ENCODE peak calls at places on chromosomes 4 and X, in seven cellular contexts. G is GOT3; B is T47D; E is lung microvascular endothelial cell; Y is fibroblast of mammary gland; L is transverse colon; W is central memory CD8-positive, alpha-beta T cell. O is an unnamed sample.

GRCh38 chr4:147799986-147800555 is 68.2 kb downstream of the ARHGAP10 start:
- DNase-seq in G (no peak), B (no peak), E (peak), Y (no peak), L (no peak), W (peak), O (no peak)

GRCh38 chrX:112851806-112852205 is 11.2 kb upstream of the AMOT start:
- DNase-seq in G (no peak), B (no peak), E (no peak), Y (peak), L (no peak), W (no peak), O (peak)

GRCh38 chr4:93066746-93067145 is 761.8 kb upstream of the ATOH1 start:
- DNase-seq in G (no peak), B (no peak), E (no peak), Y (peak), L (no peak), W (no peak), O (peak)

GRCh38 chr4:176790398-176790797 is 2.3 kb downstream of the VEGFC start:
- DNase-seq in G (no peak), B (no peak), E (no peak), Y (no peak), L (no peak), W (no peak), O (no peak)

GRCh38 chr4:84966382-84967291 is at the start of gene WDFY3:
- DNase-seq in G (peak), B (peak), E (peak), Y (peak), L (peak), W (no peak), O (peak)

GRCh38 chr4:32589853-32590252 is 1869.7 kb downstream of the PCDH7 start:
- DNase-seq in G (no peak), B (no peak), E (no peak), Y (no peak), L (no peak), W (no peak), O (no peak)

GRCh38 chr4:93832097-93832496 is 3.5 kb downstream of the ATOH1 start:
- DNase-seq in G (no peak), B (no peak), E (no peak), Y (no peak), L (peak), W (no peak), O (no peak)

GRCh38 chr4:157270108-157270507 is 49.6 kb downstream of the GRIA2 start:
- DNase-seq in G (no peak), B (no peak), E (no peak), Y (no peak), L (no peak), W (no peak), O (no peak)

GRCh38 chr4:55468724-55469123 is 73.0 kb downstream of the TMEM165 start:
- DNase-seq in G (no peak), B (no peak), E (peak), Y (peak), L (no peak), W (no peak), O (peak)

GRCh38 chrX:135484636-135485289 is 35.7 kb upstream of the INTS6L start:
- DNase-seq in G (no peak), B (no peak), E (peak), Y (peak), L (no peak), W (no peak), O (peak)

GRCh38 chrX:47501226-47502071 is 18.4 kb upstream of the ZNF41 start:
- DNase-seq in G (no peak), B (no peak), E (no peak), Y (peak), L (no peak), W (no peak), O (peak)

GRCh38 chr4:108644237-108644636 is 6.2 kb upstream of the OSTC start:
- DNase-seq in G (no peak), B (no peak), E (peak), Y (peak), L (no peak), W (no peak), O (no peak)

GRCh38 chr4:109211671-109212070 is 90.8 kb downstream of the COL25A1 start:
- DNase-seq in G (no peak), B (no peak), E (no peak), Y (no peak), L (no peak), W (no peak), O (peak)

GRCh38 chrX:154378059-154378798 is 866 bp upstream of the EMD start:
- DNase-seq in G (no peak), B (peak), E (peak), Y (peak), L (peak), W (peak), O (peak)

GRCh38 chrX:20952180-20952579 is 422.0 kb upstream of the CNKSR2 start:
- DNase-seq in G (no peak), B (no peak), E (no peak), Y (no peak), L (no peak), W (no peak), O (no peak)

GRCh38 chr4:185079271-185079905 is 61.1 kb downstream of the HELT start:
- DNase-seq in G (no peak), B (no peak), E (no peak), Y (no peak), L (no peak), W (no peak), O (no peak)

GRCh38 chrX:150363561-150364346 is 637 bp downstream of the MAMLD1 start:
- DNase-seq in G (no peak), B (no peak), E (peak), Y (peak), L (peak), W (no peak), O (peak)

GRCh38 chrX:144849141-144849540 is 398.2 kb upstream of the SPANXN1 start:
- DNase-seq in G (no peak), B (no peak), E (no peak), Y (peak), L (no peak), W (no peak), O (peak)

GRCh38 chrX:109747681-109748080 is 14.6 kb upstream of the ACSL4 start:
- DNase-seq in G (no peak), B (no peak), E (no peak), Y (no peak), L (no peak), W (no peak), O (no peak)